ENCODE peak calls at places on chromosome 10, in seven cellular contexts. B, G, H, N, R, M and U are unnamed samples.

GRCh38 chr10:986137-986825 is 2.0 kb upstream of the GTPBP4 start:
- DNase-seq in B (no peak), G (peak), H (no peak), N (peak), R (peak), M (peak), U (no peak)

GRCh38 chr10:92891885-92892705 is 43.8 kb downstream of the EXOC6 start:
- DNase-seq in B (peak), G (no peak), H (peak), N (peak), R (peak), M (peak), U (no peak)

GRCh38 chr10:98486421-98486820 is 39.7 kb upstream of the HPS1 start:
- DNase-seq in B (peak), G (no peak), H (no peak), N (peak), R (peak), M (no peak), U (no peak)

GRCh38 chr10:86968271-86968993 is at the start of gene ADIRF:
- DNase-seq in B (peak), G (peak), H (no peak), N (peak), R (peak), M (no peak), U (no peak)

GRCh38 chr10:122303271-122304053 is 32.4 kb downstream of the BTBD16 start:
- DNase-seq in B (no peak), G (no peak), H (no peak), N (no peak), R (no peak), M (no peak), U (no peak)

GRCh38 chr10:130337696-130338587 is 201.8 kb downstream of the GLRX3 start:
- DNase-seq in B (no peak), G (no peak), H (no peak), N (no peak), R (no peak), M (no peak), U (no peak)

GRCh38 chr10:42975005-42975493 is 101.8 kb upstream of the RET start:
- DNase-seq in B (no peak), G (peak), H (no peak), N (no peak), R (no peak), M (no peak), U (no peak)

GRCh38 chr10:56782503-56782902 is 421.4 kb upstream of the ZWINT start:
- DNase-seq in B (no peak), G (no peak), H (no peak), N (no peak), R (no peak), M (no peak), U (no peak)

GRCh38 chr10:132497788-132498561 is 39.6 kb upstream of the INPP5A start:
- DNase-seq in B (no peak), G (peak), H (no peak), N (no peak), R (no peak), M (no peak), U (no peak)

GRCh38 chr10:16521311-16522016 is at the start of gene C1QL3:
- DNase-seq in B (peak), G (no peak), H (peak), N (peak), R (peak), M (no peak), U (no peak)

GRCh38 chr10:114719311-114719710 is 61.2 kb upstream of the ABLIM1 start:
- DNase-seq in B (no peak), G (no peak), H (no peak), N (no peak), R (no peak), M (peak), U (no peak)

GRCh38 chr10:22539579-22540160 is 174.7 kb downstream of the PIP4K2A start:
- DNase-seq in B (no peak), G (no peak), H (no peak), N (no peak), R (no peak), M (no peak), U (peak)

GRCh38 chr10:121002586-121003205 is 151.5 kb downstream of the WDR11 start:
- DNase-seq in B (no peak), G (no peak), H (no peak), N (peak), R (peak), M (peak), U (no peak)

GRCh38 chr10:35707642-35708425 is 65.7 kb upstream of the FZD8 start:
- DNase-seq in B (no peak), G (no peak), H (no peak), N (no peak), R (no peak), M (no peak), U (no peak)

GRCh38 chr10:114822771-114823463 is 1.3 kb downstream of the FHIP2A start:
- DNase-seq in B (peak), G (no peak), H (peak), N (peak), R (peak), M (peak), U (no peak)

GRCh38 chr10:75400163-75400768 is 1.3 kb downstream of the ZNF503 start:
- DNase-seq in B (peak), G (peak), H (no peak), N (no peak), R (no peak), M (peak), U (no peak)

GRCh38 chr10:117684673-117685211 is 142.2 kb downstream of the EMX2 start:
- DNase-seq in B (no peak), G (no peak), H (no peak), N (peak), R (no peak), M (peak), U (no peak)

GRCh38 chr10:5585517-5586222 is 60.9 kb downstream of the CALML3 start:
- DNase-seq in B (no peak), G (peak), H (peak), N (peak), R (peak), M (no peak), U (no peak)

GRCh38 chr10:133179128-133179520 is 19.1 kb downstream of the KNDC1 start:
- DNase-seq in B (no peak), G (peak), H (no peak), N (no peak), R (no peak), M (no peak), U (no peak)

GRCh38 chr10:10804998-10805737 is 212.5 kb upstream of the CELF2 start:
- DNase-seq in B (no peak), G (no peak), H (no peak), N (peak), R (peak), M (no peak), U (no peak)

GRCh38 chr10:33129181-33129928 is 171.3 kb upstream of the ITGB1 start:
- DNase-seq in B (peak), G (peak), H (peak), N (peak), R (peak), M (no peak), U (no peak)

GRCh38 chr10:121870413-121870812 is 57.4 kb downstream of the ATE1 start:
- DNase-seq in B (no peak), G (no peak), H (no peak), N (no peak), R (no peak), M (no peak), U (no peak)

GRCh38 chr10:88489107-88489506 is 94.0 kb downstream of the RNLS start:
- DNase-seq in B (no peak), G (no peak), H (no peak), N (no peak), R (no peak), M (no peak), U (no peak)

GRCh38 chr10:93513091-93513490 is 16.7 kb downstream of the CEP55 start:
- DNase-seq in B (no peak), G (no peak), H (no peak), N (no peak), R (no peak), M (no peak), U (no peak)

GRCh38 chr10:124001391-124002260 is 91.8 kb downstream of the CHST15 start:
- DNase-seq in B (no peak), G (peak), H (no peak), N (no peak), R (no peak), M (no peak), U (no peak)

GRCh38 chr10:90742189-90742588 is 115.7 kb downstream of the HTR7 start:
- DNase-seq in B (no peak), G (no peak), H (no peak), N (peak), R (peak), M (no peak), U (no peak)

GRCh38 chr10:100157140-100157539 is 28.7 kb downstream of the ERLIN1 start:
- DNase-seq in B (no peak), G (no peak), H (no peak), N (no peak), R (no peak), M (no peak), U (no peak)

GRCh38 chr10:72277996-72278667 is 4.4 kb downstream of the DDIT4 start:
- DNase-seq in B (no peak), G (no peak), H (no peak), N (no peak), R (no peak), M (peak), U (no peak)

GRCh38 chr10:114021135-114021534 is 22.5 kb upstream of the ADRB1 start:
- DNase-seq in B (no peak), G (no peak), H (no peak), N (no peak), R (no peak), M (no peak), U (no peak)